ENCODE peak calls at places on chromosome 5, in seven cellular contexts. G is amniotic stem cell; K is MV-4-11; F is stimulated activated CD8-positive, alpha-beta memory T cell treated with anti-CD3 and anti-CD28 coated beads, Interleukin-15, amount 100 ng/mL, for 1 hour; V is aorta; T is lower lobe of right lung; Y is EL. N is an unnamed sample.

GRCh38 chr5:179827684-179828083 is 7.0 kb downstream of the SQSTM1 start:
- DNase-seq in G (no peak), K (peak), F (no peak), V (peak), T (peak), Y (peak), N (peak)

GRCh38 chr5:54217826-54218503 is 92.4 kb downstream of the ARL15 start:
- DNase-seq in G (peak), K (peak), F (no peak), V (no peak), T (no peak), Y (peak), N (peak)

GRCh38 chr5:35783551-35783950 is 73.1 kb upstream of the IL7R start:
- DNase-seq in G (no peak), K (no peak), F (no peak), V (no peak), T (no peak), Y (no peak), N (no peak)

GRCh38 chr5:168332042-168332441 is 40.6 kb downstream of the WWC1 start:
- DNase-seq in G (no peak), K (no peak), F (no peak), V (no peak), T (no peak), Y (no peak), N (no peak)

GRCh38 chr5:57066921-57067914 is 106.6 kb upstream of the GPBP1 start:
- DNase-seq in G (no peak), K (no peak), F (no peak), V (no peak), T (no peak), Y (peak), N (peak)

GRCh38 chr5:149969181-149969950 is 8.8 kb downstream of the SLC26A2 start:
- DNase-seq in G (no peak), K (no peak), F (no peak), V (no peak), T (no peak), Y (no peak), N (no peak)

GRCh38 chr5:33701251-33701650 is 190.5 kb downstream of the ADAMTS12 start:
- DNase-seq in G (peak), K (no peak), F (no peak), V (no peak), T (no peak), Y (peak), N (no peak)

GRCh38 chr5:163619951-163620350 is 114.5 kb downstream of the MAT2B start:
- DNase-seq in G (no peak), K (no peak), F (no peak), V (no peak), T (no peak), Y (no peak), N (no peak)

GRCh38 chr5:140925806-140926205 is 293 bp upstream of the PCDHAC1 start:
- DNase-seq in G (no peak), K (no peak), F (no peak), V (no peak), T (no peak), Y (no peak), N (no peak)

GRCh38 chr5:176744584-176744965 is 65.8 kb upstream of the UNC5A start:
- DNase-seq in G (no peak), K (no peak), F (no peak), V (no peak), T (no peak), Y (no peak), N (no peak)

GRCh38 chr5:173971681-173972080 is 17.3 kb upstream of the C5orf47 start:
- DNase-seq in G (no peak), K (no peak), F (no peak), V (no peak), T (no peak), Y (no peak), N (no peak)

GRCh38 chr5:134143964-134144941 is 29.8 kb downstream of the TCF7 start:
- DNase-seq in G (no peak), K (no peak), F (no peak), V (no peak), T (no peak), Y (no peak), N (no peak)

GRCh38 chr5:132489871-132490483 is 596 bp downstream of the IRF1 start:
- DNase-seq in G (peak), K (no peak), F (no peak), V (peak), T (peak), Y (peak), N (peak)

GRCh38 chr5:1477341-1477740 is 32.1 kb upstream of the SLC6A3 start:
- DNase-seq in G (no peak), K (peak), F (no peak), V (peak), T (peak), Y (no peak), N (no peak)

GRCh38 chr5:91556-92263 is at the start of gene PLEKHG4B:
- DNase-seq in G (no peak), K (no peak), F (no peak), V (no peak), T (no peak), Y (peak), N (no peak)

GRCh38 chr5:91365498-91365897 is 17.6 kb downstream of the ARRDC3 start:
- DNase-seq in G (no peak), K (no peak), F (no peak), V (no peak), T (no peak), Y (no peak), N (no peak)

GRCh38 chr5:16934669-16935068 is 1.4 kb downstream of the MYO10 start:
- DNase-seq in G (peak), K (no peak), F (no peak), V (no peak), T (no peak), Y (peak), N (no peak)

GRCh38 chr5:143547342-143547741 is 143.9 kb upstream of the NR3C1 start:
- DNase-seq in G (no peak), K (no peak), F (no peak), V (no peak), T (no peak), Y (no peak), N (no peak)

GRCh38 chr5:1667648-1668140 is 131.9 kb downstream of the MRPL36 start:
- DNase-seq in G (no peak), K (no peak), F (no peak), V (no peak), T (no peak), Y (no peak), N (no peak)

GRCh38 chr5:173741729-173742431 is 125.4 kb upstream of the BOD1 start:
- DNase-seq in G (no peak), K (peak), F (no peak), V (no peak), T (no peak), Y (no peak), N (peak)

GRCh38 chr5:135373747-135374515 is 25.1 kb downstream of the MACROH2A1 start:
- DNase-seq in G (no peak), K (no peak), F (no peak), V (no peak), T (no peak), Y (peak), N (no peak)

GRCh38 chr5:179290681-179291540 is 54.4 kb downstream of the ADAMTS2 start:
- DNase-seq in G (no peak), K (no peak), F (no peak), V (peak), T (peak), Y (no peak), N (no peak)

GRCh38 chr5:73496984-73497457 is 1.2 kb upstream of the BTF3 start:
- DNase-seq in G (peak), K (peak), F (no peak), V (no peak), T (no peak), Y (peak), N (peak)

GRCh38 chr5:55923873-55924500 is 70.8 kb downstream of the IL6ST start:
- DNase-seq in G (no peak), K (no peak), F (no peak), V (no peak), T (no peak), Y (no peak), N (no peak)

N was measured in OCI-M1.